ENCODE peak calls at places on chromosomes 2 and 18, in four cellular contexts. Y, U, I and N are unnamed samples.

GRCh38 chr2:104862061-104862941 is 8.4 kb downstream of the POU3F3 start:
- DNase-seq in Y (peak; percentile 70), U (no peak), I (no peak), N (no peak)

GRCh38 chr2:201234167-201235139 is 25.9 kb upstream of the CASP8 start:
- DNase-seq in Y (peak; percentile 23), U (no peak), I (no peak), N (no peak)

GRCh38 chr2:47862949-47863348 is 43.3 kb downstream of the FBXO11 start:
- DNase-seq in Y (no peak), U (no peak), I (no peak), N (no peak)

GRCh38 chr2:196823750-196824149 is 14.6 kb upstream of the C2orf66 start:
- DNase-seq in Y (peak; percentile 87), U (peak; percentile 67), I (peak; percentile 59), N (no peak)

GRCh38 chr2:41926614-41927580 is 120.9 kb upstream of the PKDCC start:
- DNase-seq in Y (no peak), U (no peak), I (no peak), N (no peak)

GRCh38 chr18:54100920-54101319 is 123.5 kb downstream of the MBD2 start:
- DNase-seq in Y (peak; percentile 64), U (peak; percentile 72), I (no peak), N (no peak)

GRCh38 chr2:10620481-10620880 is 69.3 kb downstream of the NOL10 start:
- DNase-seq in Y (peak; percentile 97), U (peak; percentile 68), I (no peak), N (peak; percentile 26)

GRCh38 chr2:233705911-233706506 is 6.7 kb upstream of the UGT1A5 start:
- DNase-seq in Y (peak; percentile 29), U (peak; percentile 47), I (no peak), N (no peak)

GRCh38 chr2:134783912-134784311 is 54.5 kb upstream of the ACMSD start:
- DNase-seq in Y (no peak), U (no peak), I (no peak), N (no peak)

GRCh38 chr2:173978447-173978846 is 13.3 kb upstream of the SP3 start:
- DNase-seq in Y (no peak), U (peak; percentile 80), I (no peak), N (no peak)

GRCh38 chr2:237558918-237559645 is 7.3 kb upstream of the PRLH start:
- DNase-seq in Y (peak; percentile 53), U (peak; percentile 60), I (no peak), N (no peak)

GRCh38 chr2:159202568-159203071 is 83.9 kb downstream of the WDSUB1 start:
- DNase-seq in Y (peak; percentile 100), U (peak; percentile 45), I (no peak), N (no peak)

GRCh38 chr2:232418056-232418455 is 11.4 kb downstream of the ALPG start:
- DNase-seq in Y (no peak), U (no peak), I (no peak), N (no peak)

GRCh38 chr2:6069354-6069753 is 377.2 kb downstream of the SOX11 start:
- DNase-seq in Y (peak; percentile 41), U (no peak), I (no peak), N (no peak)

GRCh38 chr18:13577091-13577697 is 149.2 kb downstream of the FAM210A start:
- DNase-seq in Y (peak; percentile 60), U (peak; percentile 44), I (no peak), N (no peak)

GRCh38 chr2:11411768-11412448 is 54.1 kb downstream of the E2F6 start:
- DNase-seq in Y (no peak), U (no peak), I (peak; percentile 67), N (no peak)

GRCh38 chr2:85247591-85247990 is 80.2 kb downstream of the TGOLN2 start:
- DNase-seq in Y (no peak), U (no peak), I (no peak), N (no peak)

GRCh38 chr18:62716679-62717058 is 1.3 kb downstream of the PHLPP1 start:
- DNase-seq in Y (peak; percentile 11), U (peak; percentile 24), I (peak; percentile 46), N (no peak)

GRCh38 chr2:193894090-193894489 is 1699.4 kb upstream of the TMEFF2 start:
- DNase-seq in Y (no peak), U (no peak), I (no peak), N (no peak)

GRCh38 chr2:20231632-20232031 is 6.7 kb upstream of the SDC1 start:
- DNase-seq in Y (peak; percentile 50), U (peak; percentile 100), I (peak; percentile 22), N (peak; percentile 100)

GRCh38 chr2:229980440-229981184 is 58.3 kb downstream of the FBXO36 start:
- DNase-seq in Y (peak; percentile 67), U (peak; percentile 64), I (peak; percentile 90), N (no peak)

GRCh38 chr2:102063948-102064678 is 72.4 kb downstream of the IL1R2 start:
- DNase-seq in Y (peak; percentile 99), U (peak; percentile 91), I (peak; percentile 86), N (peak; percentile 81)

GRCh38 chr2:96501471-96501874 is 3.7 kb downstream of the NEURL3 start:
- DNase-seq in Y (no peak), U (no peak), I (peak; percentile 22), N (no peak)

GRCh38 chr2:163735692-163736432 is at the start of gene FIGN:
- DNase-seq in Y (peak; percentile 85), U (peak; percentile 77), I (peak; percentile 91), N (no peak)

GRCh38 chr2:48424866-48425265 is 105.1 kb upstream of the STON1 start:
- DNase-seq in Y (no peak), U (no peak), I (no peak), N (no peak)

GRCh38 chr2:227030789-227031188 is 133.2 kb downstream of the COL4A4 start:
- DNase-seq in Y (no peak), U (no peak), I (no peak), N (no peak)

GRCh38 chr2:44964704-44965343 is 23.3 kb downstream of the SIX3 start:
- DNase-seq in Y (no peak), U (no peak), I (no peak), N (no peak)

GRCh38 chr2:129711816-129712420 is 267.5 kb upstream of the RAB6C start:
- DNase-seq in Y (no peak), U (peak; percentile 9), I (no peak), N (no peak)

GRCh38 chr18:5237083-5237722 is 40.1 kb upstream of the AKAIN1 start:
- DNase-seq in Y (peak; percentile 16), U (no peak), I (no peak), N (no peak)

GRCh38 chr2:74142340-74142739 is 5.4 kb downstream of the BOLA3 start:
- DNase-seq in Y (no peak), U (no peak), I (no peak), N (no peak)

GRCh38 chr2:29202819-29203495 is 87.7 kb downstream of the CLIP4 start:
- DNase-seq in Y (no peak), U (no peak), I (no peak), N (no peak)

GRCh38 chr2:72917138-72917874 is at the start of gene EMX1:
- DNase-seq in Y (no peak), U (peak; percentile 77), I (no peak), N (no peak)

GRCh38 chr2:46564811-46565241 is 85.5 kb downstream of the TMEM247 start:
- DNase-seq in Y (no peak), U (no peak), I (no peak), N (no peak)

GRCh38 chr18:42028232-42028832 is 73.3 kb downstream of the PIK3C3 start:
- DNase-seq in Y (peak; percentile 10), U (no peak), I (peak; percentile 47), N (no peak)

GRCh38 chr2:64819371-64819770 is 165.7 kb upstream of the SERTAD2 start:
- DNase-seq in Y (no peak), U (no peak), I (no peak), N (no peak)
- H3K9ac ChIP-seq in Y (no peak overlapping the region), U (no peak overlapping the region), I (no peak overlapping the region), N (no peak overlapping the region)

DNA sequence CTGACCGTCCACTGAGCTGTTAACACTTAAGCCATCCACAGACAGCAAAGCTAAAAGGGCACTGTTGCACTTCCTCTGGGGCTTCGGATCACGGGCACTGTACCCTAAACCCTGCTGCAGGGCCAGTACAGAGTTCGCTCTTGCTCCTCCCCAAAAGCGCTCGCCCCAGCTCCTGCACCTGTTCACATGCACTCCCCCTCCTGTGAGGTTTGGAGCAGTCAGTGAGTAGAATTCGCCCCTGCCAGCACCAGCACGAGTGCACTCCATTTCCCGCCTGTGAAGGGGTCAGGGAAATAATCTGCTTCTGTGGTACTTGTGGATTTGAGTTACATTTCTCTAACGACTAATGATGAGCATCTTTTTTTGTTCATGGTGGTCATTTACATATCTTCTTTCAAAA is 158.8 kb downstream of the PTPRM start:
- DNase-seq in Y (no peak), U (no peak), I (no peak), N (no peak)
- H3K9ac ChIP-seq in Y (no peak overlapping the region), U (no peak overlapping the region), I (no peak overlapping the region), N (no peak overlapping the region)

DNA sequence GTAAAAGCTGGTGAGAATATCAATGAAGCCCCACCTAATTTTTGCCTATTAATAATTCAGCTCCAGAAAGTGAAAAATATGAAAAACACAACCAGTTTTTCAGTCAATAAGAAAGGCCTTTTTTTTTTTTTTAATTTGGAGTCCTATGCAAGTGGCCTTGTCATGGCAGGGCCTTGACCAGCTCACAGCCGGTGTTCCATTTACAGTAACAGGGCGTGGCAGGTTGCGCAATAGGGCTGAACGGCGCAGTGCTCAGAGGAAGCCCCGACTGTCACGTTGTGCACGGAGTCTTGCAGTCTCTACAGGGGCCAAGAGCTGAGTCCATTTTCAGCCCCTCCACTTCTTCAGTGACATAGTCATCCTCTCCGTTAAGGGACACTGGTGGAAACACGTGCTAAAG is 184.1 kb upstream of the FN1 start:
- DNase-seq in Y (no peak), U (no peak), I (no peak), N (no peak)
- H3K9ac ChIP-seq in Y (no peak overlapping the region), U (no peak overlapping the region), I (no peak overlapping the region), N (no peak overlapping the region)

GRCh38 chr18:59909289-59910036 is 9.7 kb downstream of the PMAIP1 start:
- DNase-seq in Y (peak; percentile 76), U (peak; percentile 33), I (peak; percentile 66), N (no peak)
- H3K9ac ChIP-seq in Y (peak overlapping the region; percentile 28), U (no peak overlapping the region), I (no peak overlapping the region), N (peak overlapping the region; percentile 80)

DNA sequence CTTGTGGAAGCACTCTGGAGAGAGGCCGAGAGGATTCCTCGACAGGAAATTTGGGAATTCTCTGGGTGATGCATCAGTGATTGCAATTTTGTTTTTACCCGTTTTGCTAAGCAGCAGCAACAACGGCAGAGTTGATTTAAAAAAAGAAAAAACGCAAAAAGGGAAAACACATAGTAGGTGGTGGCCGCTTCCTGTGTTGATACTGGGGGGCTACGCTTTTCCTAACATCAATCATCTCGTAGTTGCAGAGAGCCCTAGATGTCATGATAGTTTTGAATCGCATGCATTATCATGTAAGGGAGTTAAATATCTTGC is 271 bp upstream of the RBM43 start:
- DNase-seq in Y (no peak), U (no peak), I (no peak), N (no peak)
- H3K9ac ChIP-seq in Y (peak overlapping the region; percentile 88), U (peak overlapping the region; percentile 94), I (peak overlapping the region; percentile 92), N (peak overlapping the region; percentile 79)

GRCh38 chr18:76873713-76874112 is 51.4 kb downstream of the ZNF236 start:
- DNase-seq in Y (no peak), U (no peak), I (no peak), N (no peak)
- H3K9ac ChIP-seq in Y (no peak overlapping the region), U (no peak overlapping the region), I (no peak overlapping the region), N (no peak overlapping the region)